ENCODE peak calls at places on chromosomes 13 and 19, in eight cellular contexts. S is SK-N-SH, H is fibroblast of lung, E is iPS DF 6.9, B is ascending aorta, Y is spleen, U is pancreas, R is adrenal gland. X is an unnamed sample.

GRCh38 chr13:87712012-87712411 is 40.8 kb downstream of the SLITRK5 start:
- DNase-seq in E (no peak), S (no peak), H (no peak), B (no peak), U (no peak), R (no peak), Y (no peak), X (no peak)

GRCh38 chr13:67204731-67205130 is 25.4 kb downstream of the PCDH9 start:
- DNase-seq in H (no peak), B (no peak), R (no peak), E (no peak), Y (no peak), S (no peak), U (no peak), X (no peak)

GRCh38 chr19:10936661-10937084 is 8.1 kb downstream of the TIMM29 start:
- DNase-seq in S (peak; percentile 83), B (no peak), E (peak; percentile 83), Y (no peak), H (peak; percentile 85), R (no peak), U (peak; percentile 54), X (peak; percentile 70)

GRCh38 chr13:80603351-80603750 is 262.4 kb upstream of the SPRY2 start:
- DNase-seq in Y (no peak), H (no peak), B (no peak), S (no peak), R (no peak), E (no peak), U (no peak), X (no peak)

GRCh38 chr19:32539240-32539916 is 41.6 kb upstream of the PDCD5 start:
- DNase-seq in H (no peak), R (no peak), E (no peak), Y (no peak), S (no peak), U (no peak), B (no peak), X (no peak)

GRCh38 chr19:13965926-13966683 is 13.8 kb downstream of the DCAF15 start:
- DNase-seq in R (no peak), B (no peak), E (no peak), H (no peak), Y (no peak), U (no peak), S (no peak), X (no peak)

GRCh38 chr19:38093154-38093553 is 130.9 kb downstream of the DPF1 start:
- DNase-seq in U (no peak), R (no peak), Y (no peak), H (no peak), E (no peak), S (no peak), B (no peak), X (no peak)

GRCh38 chr19:35495107-35496064 is 5.1 kb upstream of the KRTDAP start:
- DNase-seq in B (peak; percentile 74), H (peak; percentile 51), R (peak; percentile 70), E (no peak), U (peak; percentile 73), S (peak; percentile 87), Y (peak; percentile 92), X (peak; percentile 76)

GRCh38 chr13:70809588-70809987 is 701.3 kb upstream of the KLHL1 start:
- DNase-seq in S (no peak), B (no peak), H (no peak), R (no peak), U (no peak), E (no peak), Y (no peak), X (no peak)

GRCh38 chr19:35714601-35715354 is 3.0 kb upstream of the KMT2B start:
- DNase-seq in B (no peak), H (no peak), E (no peak), Y (no peak), S (no peak), R (no peak), U (no peak), X (peak; percentile 48)

GRCh38 chr19:48836089-48837017 is at the start of gene HSD17B14:
- DNase-seq in B (peak; percentile 75), H (peak; percentile 38), S (peak; percentile 67), R (peak; percentile 67), Y (no peak), E (no peak), U (no peak), X (no peak)

GRCh38 chr13:93794197-93794885 is 567.7 kb downstream of the GPC6 start:
- DNase-seq in S (no peak), H (no peak), B (no peak), R (no peak), Y (no peak), U (no peak), E (no peak), X (no peak)

GRCh38 chr19:13987101-13987890 is 18.8 kb downstream of the RFX1 start:
- DNase-seq in S (peak; percentile 53), R (peak; percentile 71), E (no peak), U (no peak), Y (peak; percentile 88), H (no peak), B (no peak), X (no peak)

GRCh38 chr13:20810808-20811207 is 37.0 kb upstream of the EEF1AKMT1 start:
- DNase-seq in Y (no peak), S (no peak), H (no peak), B (no peak), R (no peak), E (no peak), U (no peak), X (no peak)

GRCh38 chr13:20559659-20560356 is 7.1 kb upstream of the IFT88 start:
- DNase-seq in U (no peak), Y (no peak), E (no peak), H (no peak), S (no peak), B (no peak), R (no peak), X (no peak)

GRCh38 chr13:30618938-30619289 is 1.2 kb downstream of the USPL1 start:
- DNase-seq in U (no peak), B (no peak), R (no peak), H (no peak), Y (no peak), S (no peak), E (no peak), X (no peak)

GRCh38 chr13:113856716-113857065 is 7.2 kb downstream of the GAS6 start:
- DNase-seq in Y (no peak), H (peak; percentile 72), B (no peak), E (no peak), R (peak; percentile 79), S (no peak), U (peak; percentile 21), X (peak; percentile 60)

GRCh38 chr13:26425439-26426358 is 131.8 kb upstream of the WASF3 start:
- DNase-seq in Y (no peak), E (no peak), U (no peak), R (no peak), S (no peak), B (no peak), H (peak; percentile 8), X (no peak)

GRCh38 chr19:49343127-49343526 is 7.9 kb downstream of the CD37 start:
- DNase-seq in R (no peak), Y (peak; percentile 62), B (no peak), E (no peak), U (no peak), S (no peak), H (no peak), X (peak; percentile 21)

GRCh38 chr13:83327091-83327490 is 555.2 kb downstream of the SLITRK1 start:
- DNase-seq in B (no peak), S (no peak), R (no peak), E (no peak), U (no peak), Y (no peak), H (no peak), X (no peak)

GRCh38 chr19:18430417-18431144 is 7.4 kb downstream of the ISYNA1 start:
- DNase-seq in E (no peak), R (peak; percentile 34), H (no peak), U (no peak), S (no peak), Y (no peak), B (no peak), X (no peak)

GRCh38 chr13:25574437-25575426 is 203.0 kb downstream of the ATP8A2 start:
- DNase-seq in S (peak; percentile 61), Y (no peak), U (peak; percentile 84), H (peak; percentile 88), R (peak; percentile 80), B (peak; percentile 79), E (peak; percentile 88), X (peak; percentile 82)

GRCh38 chr13:44157614-44158013 is 216.0 kb upstream of the SERP2 start:
- DNase-seq in Y (no peak), B (no peak), E (no peak), U (no peak), R (no peak), H (peak; percentile 12), S (no peak), X (no peak)

DNA sequence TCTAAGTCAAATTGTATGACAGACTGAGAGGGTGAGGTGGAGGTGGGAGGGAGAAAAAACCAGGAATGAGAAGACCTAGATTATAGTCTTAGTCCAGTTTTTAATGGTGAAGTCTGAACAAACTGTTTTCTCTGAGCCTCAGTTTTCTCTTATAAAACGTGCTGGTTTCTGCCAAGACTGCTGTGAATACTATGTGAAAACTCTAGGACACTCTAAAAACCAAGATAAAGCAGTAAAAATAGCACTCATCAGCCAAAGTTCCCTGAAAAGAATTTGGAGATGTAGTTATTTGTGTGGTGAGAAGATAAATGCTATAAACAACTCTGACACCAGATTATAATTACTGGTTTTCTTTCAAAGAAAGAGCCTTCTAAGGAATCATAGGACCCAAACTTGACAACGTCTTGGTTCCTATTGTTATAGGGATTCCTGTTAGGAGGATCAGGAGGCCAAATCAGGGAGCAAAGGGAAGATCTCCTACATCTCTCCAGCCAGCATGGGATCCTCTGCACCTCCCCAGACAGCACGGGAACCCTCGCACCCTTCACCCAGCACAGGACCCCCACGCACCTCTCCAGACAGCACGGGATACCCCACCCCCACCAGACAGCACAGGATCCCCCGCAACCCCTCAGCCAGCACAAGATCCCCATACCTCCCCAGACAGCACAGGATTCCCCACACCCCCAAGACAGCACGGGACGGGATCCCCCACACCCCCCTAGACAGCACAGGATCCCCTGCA is 130.2 kb downstream of the MIPEP start:
- DNase-seq in H (no peak), Y (no peak), B (no peak), S (no peak), U (no peak), E (no peak), R (no peak), X (no peak)
- H3K27ac ChIP-seq in H (no peak overlapping the region), Y (no peak overlapping the region), B (no peak overlapping the region), S (no peak overlapping the region), U (no peak overlapping the region), E (no peak overlapping the region), R (no peak overlapping the region), X (no peak overlapping the region)

GRCh38 chr13:96780105-96780504 is 214.2 kb downstream of the OXGR1 start:
- DNase-seq in S (no peak), R (no peak), Y (no peak), U (no peak), B (no peak), E (no peak), H (no peak), X (no peak)
- H3K36me3 ChIP-seq in S (no peaks in the 10 kb centered on the region), R (no peaks in the 10 kb centered on the region), Y (no peaks in the 10 kb centered on the region), U (no peaks in the 10 kb centered on the region), B (no peaks in the 10 kb centered on the region), E (no peaks in the 10 kb centered on the region), H (no peaks in the 10 kb centered on the region), X (no peaks in the 10 kb centered on the region)

GRCh38 chr13:52879950-52880650 is 31.7 kb upstream of the PCDH8 start:
- DNase-seq in Y (no peak), E (peak; percentile 29), S (no peak), U (no peak), R (no peak), H (no peak), B (no peak), X (no peak)
- H3K27ac ChIP-seq in Y (no peak overlapping the region), E (no peak overlapping the region), S (no peak overlapping the region), U (no peak overlapping the region), R (no peak overlapping the region), H (no peak overlapping the region), B (no peak overlapping the region), X (no peak overlapping the region)

GRCh38 chr19:40332669-40333068 is 15.5 kb downstream of the C19orf47 start:
- DNase-seq in E (no peak), B (no peak), Y (no peak), U (no peak), H (no peak), R (no peak), S (no peak), X (no peak)
- H3K36me3 ChIP-seq in E (peaks cover 17% of the 10 kb centered on the region), B (peaks cover 78% of the 10 kb centered on the region), Y (no peaks in the 10 kb centered on the region), U (peaks cover 4% of the 10 kb centered on the region), H (peaks cover 13% of the 10 kb centered on the region), R (no peaks in the 10 kb centered on the region), S (peaks cover 32% of the 10 kb centered on the region), X (peaks cover 59% of the 10 kb centered on the region)